ENCODE peak calls at places on chromosomes 11 and 22, in four cellular contexts. W is GM12878, N is HepG2, T is K562. Q is an unnamed sample.

GRCh38 chr22:48926663-48927062 is 901.0 kb downstream of the BRD1 start:
- DNase-seq in W (no peak), T (no peak), N (no peak), Q (no peak)

GRCh38 chr11:47464479-47464878 is 15.5 kb upstream of the RAPSN start:
- DNase-seq in N (no peak), W (no peak), T (no peak), Q (no peak)

GRCh38 chr11:117445097-117445658 is 117.5 kb downstream of the CEP164 start:
- DNase-seq in N (no peak), W (no peak), T (no peak), Q (no peak)

GRCh38 chr11:103055174-103055890 is 36.6 kb downstream of the DCUN1D5 start:
- DNase-seq in N (peak), W (no peak), T (peak), Q (no peak)

GRCh38 chr11:126452256-126452655 is 96.8 kb downstream of the ST3GAL4 start:
- DNase-seq in N (no peak), W (no peak), T (no peak), Q (no peak)

GRCh38 chr22:31250740-31251330 is 38.7 kb downstream of the LIMK2 start:
- DNase-seq in N (peak), T (no peak), W (no peak), Q (no peak)

GRCh38 chr11:13216019-13217006 is 61.3 kb upstream of the BMAL1 start:
- DNase-seq in N (peak), T (no peak), W (no peak), Q (no peak)

GRCh38 chr22:23058481-23059336 is 11.6 kb upstream of the GNAZ start:
- DNase-seq in N (no peak), W (no peak), T (no peak), Q (no peak)

GRCh38 chr22:17910561-17911311 is 113.6 kb downstream of the MICAL3 start:
- DNase-seq in W (no peak), T (peak), N (no peak), Q (no peak)

GRCh38 chr11:12692238-12693074 is 18.2 kb downstream of the TEAD1 start:
- DNase-seq in N (peak), W (no peak), T (peak), Q (no peak)

GRCh38 chr11:117814766-117815261 is 9.7 kb downstream of the FXYD2 start:
- DNase-seq in W (peak), T (no peak), N (peak), Q (no peak)

GRCh38 chr22:46845281-46846153 is 83.1 kb downstream of the TBC1D22A start:
- DNase-seq in N (no peak), W (no peak), T (no peak), Q (no peak)

GRCh38 chr22:38638734-38639133 is 17.5 kb downstream of the FAM227A start:
- DNase-seq in W (no peak), T (peak), N (peak), Q (no peak)

GRCh38 chr11:68842427-68843051 is 823 bp upstream of the CPT1A start:
- DNase-seq in W (no peak), T (no peak), N (no peak), Q (no peak)

GRCh38 chr11:1116666-1117390 is 40.9 kb upstream of the MUC5AC start:
- DNase-seq in T (no peak), N (no peak), W (no peak), Q (no peak)

GRCh38 chr11:63564785-63565350 is 1.7 kb upstream of the PLAAT2 start:
- DNase-seq in T (no peak), N (no peak), W (no peak), Q (no peak)

GRCh38 chr22:30280495-30280894 is 8.8 kb downstream of the CASTOR1 start:
- DNase-seq in W (no peak), T (no peak), N (no peak), Q (no peak)

GRCh38 chr11:28231475-28231874 is 123.3 kb downstream of the METTL15 start:
- DNase-seq in N (no peak), W (no peak), T (no peak), Q (no peak)

GRCh38 chr11:62233730-62234129 is 8.3 kb upstream of the SCGB1D2 start:
- DNase-seq in W (no peak), T (no peak), N (no peak), Q (no peak)

GRCh38 chr11:3056296-3057068 is 741 bp downstream of the CARS1 start:
- DNase-seq in W (no peak), T (no peak), N (no peak), Q (no peak)

GRCh38 chr22:46969961-46970360 is 207.5 kb downstream of the TBC1D22A start:
- DNase-seq in N (no peak), T (no peak), W (no peak), Q (no peak)

GRCh38 chr22:35622132-35622913 is 5.2 kb upstream of the MB start:
- DNase-seq in T (no peak), N (no peak), W (no peak), Q (no peak)

GRCh38 chr22:32413715-32414114 is 1.7 kb upstream of the RTCB start:
- DNase-seq in W (no peak), N (peak), T (no peak), Q (no peak)

GRCh38 chr22:41241133-41241676 is 474 bp upstream of the CHADL start:
- DNase-seq in N (no peak), W (no peak), T (no peak), Q (no peak)

GRCh38 chr11:117818036-117818858 is 6.3 kb downstream of the FXYD2 start:
- DNase-seq in T (no peak), N (no peak), W (no peak), Q (no peak)

GRCh38 chr11:13118194-13118593 is 109.1 kb downstream of the RASSF10 start:
- DNase-seq in T (no peak), W (no peak), N (peak), Q (no peak)

GRCh38 chr11:45400594-45400993 is 114.5 kb upstream of the SYT13 start:
- DNase-seq in T (no peak), W (no peak), N (no peak), Q (no peak)

GRCh38 chr11:17827006-17827405 is 92.4 kb downstream of the KCNC1 start:
- DNase-seq in N (peak), W (no peak), T (no peak), Q (no peak)

GRCh38 chr11:125941606-125942275 is 4.1 kb upstream of the VSIG10L2 start:
- DNase-seq in T (peak), W (no peak), N (peak), Q (peak)

GRCh38 chr22:26326803-26327202 is 102.3 kb upstream of the ASPHD2 start:
- DNase-seq in T (no peak), N (no peak), W (no peak), Q (no peak)

GRCh38 chr11:2951235-2952110 is 22.3 kb upstream of the PHLDA2 start:
- DNase-seq in T (no peak), N (no peak), W (no peak), Q (no peak)

GRCh38 chr11:61482513-61482912 is 26.0 kb upstream of the LRRC10B start:
- DNase-seq in T (peak), W (no peak), N (no peak), Q (no peak)

GRCh38 chr11:68998390-68998911 is 14.6 kb downstream of the MRGPRF start:
- DNase-seq in T (no peak), W (no peak), N (no peak), Q (no peak)

GRCh38 chr11:119014209-119014924 is 3.8 kb downstream of the RPS25 start:
- DNase-seq in N (no peak), T (no peak), W (no peak), Q (no peak)
- TF ChIP-seq POLR2A in N (no peak), T (peak), W (peak), Q (peak)

GRCh38 chr11:75611823-75612222 is 49.8 kb downstream of the SERPINH1 start:
- DNase-seq in W (no peak), T (no peak), N (no peak), Q (no peak)

DNA sequence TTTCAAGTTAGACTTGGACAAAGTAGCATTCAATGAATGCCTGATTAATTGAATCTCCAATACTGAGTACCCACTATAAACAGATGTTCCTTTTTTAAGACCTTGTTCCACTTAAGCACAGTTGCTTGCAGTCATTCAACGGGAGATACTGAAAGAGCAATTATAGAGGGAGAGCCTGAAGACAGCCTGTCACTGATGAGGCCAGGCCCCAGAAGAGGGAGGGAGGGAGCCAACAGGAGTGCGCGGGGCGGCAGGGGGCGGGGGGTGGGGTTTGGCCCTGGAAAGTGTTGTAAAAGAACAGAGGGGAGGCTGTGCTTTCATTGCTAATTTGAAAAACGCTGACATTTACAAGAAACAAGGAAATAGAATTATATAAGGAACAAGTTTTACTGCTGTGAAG is 53.1 kb downstream of the MAP6 start:
- DNase-seq in N (no peak), W (no peak), T (no peak), Q (no peak)
- TF ChIP-seq POLR2AphosphoS5 in N (no peak), W (no peak), T (no peak), Q (no peak)

GRCh38 chr11:134049303-134049702 is 19.6 kb upstream of the JAM3 start:
- DNase-seq in N (no peak), W (no peak), T (no peak), Q (no peak)
- TF ChIP-seq TAF1 in N (no peak), W (no peak), T (no peak), Q (no peak)

GRCh38 chr11:112289588-112290461 is 29.2 kb upstream of the PLET1 start:
- DNase-seq in N (peak), T (peak), W (no peak), Q (peak)
- TF ChIP-seq POLR2A in N (no peak), T (no peak), W (no peak), Q (no peak)